ENCODE peak calls at places on chromosomes 4 and X, in five cellular contexts. V, Z, O, G and M are unnamed samples.
A peak's percentile ranks its signal among the peaks of the same experiment; 100 is the strongest.

GRCh38 chr4:8115916-8116315 is 42.7 kb downstream of the ABLIM2 start:
- DNase-seq in G (no peak), O (no peak), V (no peak), Z (no peak), M (no peak)

GRCh38 chrX:20594985-20595384 is 328.3 kb upstream of the RPS6KA3 start:
- DNase-seq in G (no peak), O (no peak), Z (peak; percentile 55), V (peak; percentile 1), M (peak; percentile 7)

GRCh38 chr4:44487341-44487740 is 38.7 kb upstream of the KCTD8 start:
- DNase-seq in Z (no peak), O (no peak), G (no peak), V (no peak), M (no peak)

GRCh38 chrX:30659421-30659820 is 6.2 kb downstream of the GK start:
- DNase-seq in G (peak; percentile 22), Z (peak; percentile 94), V (no peak), O (peak; percentile 79), M (peak; percentile 93)

GRCh38 chr4:38717604-38718003 is 53.6 kb downstream of the KLF3 start:
- DNase-seq in O (no peak), G (no peak), V (no peak), Z (peak; percentile 66), M (peak; percentile 23)

GRCh38 chrX:133542476-133542875 is 127.2 kb upstream of the GPC4 start:
- DNase-seq in G (no peak), O (no peak), V (no peak), Z (peak; percentile 44), M (no peak)

GRCh38 chr4:72376901-72377300 is 192.1 kb downstream of the ADAMTS3 start:
- DNase-seq in G (no peak), Z (no peak), O (no peak), V (no peak), M (no peak)

GRCh38 chrX:118569676-118570075 is 74.1 kb downstream of the DOCK11 start:
- DNase-seq in Z (peak; percentile 24), V (no peak), O (no peak), G (no peak), M (no peak)

GRCh38 chrX:20452487-20452886 is 185.8 kb upstream of the RPS6KA3 start:
- DNase-seq in O (peak; percentile 60), V (no peak), Z (no peak), G (no peak), M (no peak)

GRCh38 chr4:139223682-139224317 is 46.8 kb upstream of the ELF2 start:
- DNase-seq in Z (peak; percentile 85), O (peak; percentile 18), G (no peak), V (no peak), M (peak; percentile 67)

GRCh38 chr4:64079316-64079715 is 329.9 kb downstream of the TECRL start:
- DNase-seq in O (no peak), G (no peak), Z (no peak), V (no peak), M (no peak)

GRCh38 chr4:94458682-94459081 is 6.9 kb downstream of the PDLIM5 start:
- DNase-seq in O (no peak), V (no peak), G (no peak), Z (no peak), M (no peak)

DNA sequence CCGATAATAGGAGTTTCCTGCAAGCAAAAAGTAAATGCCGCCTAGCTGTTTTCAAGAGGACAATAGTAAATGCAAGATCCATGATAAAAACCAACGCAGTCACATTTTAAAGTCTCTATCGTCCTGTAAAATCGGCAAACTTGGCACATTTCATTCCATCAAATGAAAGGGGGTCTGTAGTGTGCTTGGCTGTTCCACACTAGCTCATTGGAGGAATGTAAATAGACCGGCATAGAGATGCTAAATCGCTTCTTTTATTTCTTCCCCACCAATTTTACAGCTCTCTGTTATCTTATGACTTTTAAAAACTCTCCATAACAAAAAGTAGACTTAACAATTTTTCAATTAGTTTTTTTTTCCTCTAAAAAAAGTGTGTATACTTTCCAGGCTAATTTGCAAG is 202.2 kb downstream of the NLGN4X start:
- DNase-seq in G (no peak), V (no peak), O (no peak), Z (no peak), M (no peak)
- H3K4me3 ChIP-seq in G (no peak overlapping the region), V (no peak overlapping the region), O (no peak overlapping the region), Z (no peak overlapping the region), M (no peak overlapping the region)

DNA sequence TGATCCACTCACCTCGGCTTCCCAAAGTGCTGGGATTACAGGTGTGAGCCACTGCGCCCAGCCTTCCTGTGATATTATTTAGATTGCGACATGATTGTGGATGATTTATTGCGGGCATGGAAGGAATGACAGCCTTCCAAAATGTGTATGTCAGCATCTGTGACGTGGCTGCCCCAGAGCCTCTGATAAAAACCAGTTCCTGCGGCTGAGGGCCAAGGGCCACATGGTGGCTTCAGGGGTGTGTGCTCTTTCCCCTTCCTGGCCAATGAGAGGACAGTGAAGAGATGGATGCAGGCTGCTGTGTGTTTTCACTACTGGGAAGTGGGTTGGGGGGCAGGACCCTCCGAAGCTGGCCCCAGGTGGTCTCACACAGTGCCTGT is 57.4 kb upstream of the HGFAC start:
- DNase-seq in V (no peak), O (no peak), G (no peak), Z (no peak), M (no peak)
- H3K4me3 ChIP-seq in V (no peak overlapping the region), O (no peak overlapping the region), G (no peak overlapping the region), Z (no peak overlapping the region), M (no peak overlapping the region)

DNA sequence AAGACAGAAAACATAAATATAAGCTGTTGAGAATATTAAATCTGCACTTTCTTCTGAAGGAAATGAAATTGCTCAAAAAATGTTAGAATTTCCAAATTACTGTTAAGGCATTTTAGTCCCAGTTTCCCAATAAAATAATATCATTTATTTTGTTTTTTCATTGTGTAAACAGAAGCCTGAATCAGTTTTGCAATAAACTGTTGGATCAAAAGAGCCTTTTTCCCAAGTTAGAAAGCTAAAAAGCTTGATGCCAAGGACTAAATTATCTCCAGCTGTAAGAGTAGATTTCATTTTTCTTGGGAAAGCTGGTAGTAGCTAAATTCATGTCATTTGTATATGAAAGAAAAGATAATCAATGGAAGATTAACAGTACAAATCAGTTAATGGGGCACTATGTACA is 95.8 kb downstream of the RNF150 start:
- DNase-seq in Z (no peak), G (no peak), O (no peak), V (no peak), M (no peak)
- H3K4me3 ChIP-seq in Z (no peak overlapping the region), G (no peak overlapping the region), O (no peak overlapping the region), V (no peak overlapping the region), M (no peak overlapping the region)

GRCh38 chr4:80017125-80017854 is 55.7 kb downstream of the ANTXR2 start:
- DNase-seq in G (no peak), V (no peak), O (peak; percentile 23), Z (peak; percentile 92), M (peak; percentile 93)
- H3K4me3 ChIP-seq in G (no peak overlapping the region), V (no peak overlapping the region), O (peak overlapping the region; percentile 16), Z (no peak overlapping the region), M (no peak overlapping the region)